ENCODE peak calls at places on chromosome 5, in six cellular contexts. H is neuronal stem cell, V is mesendoderm, O is IMR-90, D is H9, F is H1. M is an unnamed sample.

GRCh38 chr5:79241535-79241979 is 5.6 kb downstream of the JMY start:
- DNase-seq in H (no peak), V (no peak), O (peak), D (no peak), F (no peak), M (no peak)

GRCh38 chr5:98787131-98787719 is 13.8 kb downstream of the RGMB start:
- DNase-seq in H (no peak), V (no peak), O (no peak), D (no peak), F (no peak), M (no peak)

GRCh38 chr5:172115541-172115982 is 72.5 kb downstream of the STK10 start:
- DNase-seq in H (no peak), V (no peak), O (no peak), D (no peak), F (no peak), M (no peak)

GRCh38 chr5:72265032-72265903 is 54.8 kb downstream of the MRPS27 start:
- DNase-seq in H (no peak), V (no peak), O (no peak), D (no peak), F (no peak), M (no peak)

GRCh38 chr5:52007230-52007858 is 624.1 kb downstream of the ISL1 start:
- DNase-seq in H (no peak), V (peak), O (peak), D (peak), F (no peak), M (peak)

GRCh38 chr5:111013011-111013410 is 58.5 kb upstream of the TSLP start:
- DNase-seq in H (no peak), V (no peak), O (peak), D (no peak), F (no peak), M (no peak)

GRCh38 chr5:142143878-142144277 is 35.3 kb downstream of the NDFIP1 start:
- DNase-seq in H (no peak), V (peak), O (peak), D (no peak), F (no peak), M (peak)

GRCh38 chr5:96871022-96871388 is 5.3 kb upstream of the ERAP2 start:
- DNase-seq in H (no peak), V (no peak), O (no peak), D (no peak), F (no peak), M (no peak)

GRCh38 chr5:25646421-25647341 is 1001.9 kb upstream of the CDH10 start:
- DNase-seq in H (no peak), V (no peak), O (no peak), D (no peak), F (no peak), M (no peak)

GRCh38 chr5:153159611-153160010 is 330.9 kb upstream of the GRIA1 start:
- DNase-seq in H (no peak), V (no peak), O (no peak), D (no peak), F (no peak), M (no peak)

GRCh38 chr5:142902188-142902965 is 132.2 kb downstream of the ARHGAP26 start:
- DNase-seq in H (no peak), V (no peak), O (no peak), D (no peak), F (no peak), M (peak)

GRCh38 chr5:127025507-127025906 is 4.9 kb downstream of the MARCHF3 start:
- DNase-seq in H (no peak), V (no peak), O (no peak), D (no peak), F (no peak), M (no peak)

GRCh38 chr5:18771097-18771610 is 1136.9 kb downstream of the TAF11L14 start:
- DNase-seq in H (no peak), V (no peak), O (no peak), D (no peak), F (no peak), M (no peak)

GRCh38 chr5:153610009-153610408 is 119.5 kb downstream of the GRIA1 start:
- DNase-seq in H (no peak), V (no peak), O (no peak), D (no peak), F (no peak), M (no peak)

GRCh38 chr5:140988036-140988997 is 22.0 kb downstream of the PCDHAC2 start:
- DNase-seq in H (no peak), V (peak), O (no peak), D (no peak), F (no peak), M (no peak)

GRCh38 chr5:150175076-150175475 is 8.5 kb downstream of the CDX1 start:
- DNase-seq in H (no peak), V (no peak), O (no peak), D (no peak), F (no peak), M (no peak)

GRCh38 chr5:173234129-173234793 is 745 bp downstream of the NKX2-5 start:
- DNase-seq in H (no peak), V (peak), O (no peak), D (peak), F (peak), M (no peak)
- H3K23ac ChIP-seq in H (no peak), V (no peak), O (no peak), D (no peak), F (no peak), M (no peak)

GRCh38 chr5:179146277-179146676 is 86.1 kb downstream of the ZNF354C start:
- DNase-seq in H (no peak), V (no peak), O (no peak), D (no peak), F (no peak), M (no peak)
- H3K4me2 ChIP-seq in H (no peak), V (no peak), O (no peak), D (no peak), F (no peak), M (no peak)

GRCh38 chr5:132775439-132776076 is 1.5 kb downstream of the SEPTIN8 start:
- DNase-seq in H (no peak), V (no peak), O (no peak), D (no peak), F (no peak), M (peak)

GRCh38 chr5:132776077-132776931 is 735 bp downstream of the SEPTIN8 start:
- DNase-seq in H (no peak), V (peak), O (no peak), D (peak), F (peak), M (peak)

GRCh38 chr5:132778129-132778528 is 1.1 kb upstream of the SEPTIN8 start:
- DNase-seq in H (no peak), V (no peak), O (no peak), D (no peak), F (no peak), M (no peak)

GRCh38 chr5:132777209-132778069 is at the start of gene SEPTIN8:
- DNase-seq in H (peak), V (peak), O (no peak), D (peak), F (peak), M (peak)

GRCh38 chr5:132776932-132777208 is 169 bp downstream of the SEPTIN8 start:
- DNase-seq in H (no peak), V (no peak), O (no peak), D (no peak), F (peak), M (no peak)
- H2BK5ac ChIP-seq in H (peak), V (no peak), O (peak), D (no peak), F (no peak), M (peak)

GRCh38 chr5:134374234-134374633 is 2.9 kb downstream of the UBE2B start:
- DNase-seq in H (no peak), V (no peak), O (no peak), D (no peak), F (no peak), M (peak)

GRCh38 chr5:134370306-134370870 is 981 bp upstream of the UBE2B start:
- DNase-seq in H (no peak), V (no peak), O (no peak), D (no peak), F (no peak), M (no peak)

GRCh38 chr5:134370871-134371833 is at the start of gene UBE2B:
- DNase-seq in H (peak), V (peak), O (peak), D (peak), F (peak), M (peak)

DNA sequence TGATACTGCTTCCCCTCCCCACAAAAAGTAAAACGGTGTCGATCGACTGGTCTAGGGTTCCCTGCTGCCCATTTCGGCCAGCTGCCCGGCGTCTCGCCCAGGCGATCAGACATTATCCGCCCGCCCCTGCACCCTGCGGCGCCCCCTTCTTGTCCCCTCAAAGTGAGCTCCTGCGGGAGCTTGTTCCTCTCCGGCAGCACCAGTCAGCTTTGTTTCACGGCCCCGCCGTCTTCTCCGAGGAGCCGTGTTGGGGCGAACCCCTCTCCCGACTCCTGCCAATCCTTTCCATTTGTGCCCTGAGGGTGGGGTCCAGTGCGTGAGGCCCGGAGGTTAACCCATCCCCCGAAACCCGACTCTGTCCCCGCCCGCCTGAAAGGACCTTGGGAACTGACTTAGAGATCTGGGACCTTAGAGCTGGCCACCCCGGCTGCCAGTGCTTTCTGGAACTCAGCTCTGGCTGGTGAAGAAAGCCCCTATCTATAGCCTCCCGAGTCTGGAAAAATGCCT is 518 bp downstream of the UBE2B start:
- DNase-seq in H (peak), V (peak), O (peak), D (peak), F (peak), M (peak)
- H3K23ac ChIP-seq in H (peak), V (peak), O (peak), D (no peak), F (no peak), M (no peak)

GRCh38 chr5:106675674-106676073 is 995.1 kb downstream of the EFNA5 start:
- DNase-seq in H (no peak), V (no peak), O (peak), D (no peak), F (no peak), M (no peak)

GRCh38 chr5:106680330-106680729 is 990.4 kb downstream of the EFNA5 start:
- DNase-seq in H (no peak), V (no peak), O (no peak), D (no peak), F (no peak), M (no peak)

GRCh38 chr5:106677057-106677456 is 993.7 kb downstream of the EFNA5 start:
- DNase-seq in H (no peak), V (no peak), O (no peak), D (no peak), F (no peak), M (no peak)
- H3K4me2 ChIP-seq in H (no peak), V (no peak), O (no peak), D (no peak), F (no peak), M (no peak)

GRCh38 chr5:14266171-14266570 is 123.0 kb downstream of the TRIO start:
- DNase-seq in H (no peak), V (no peak), O (no peak), D (no peak), F (no peak), M (peak)
- H2BK5ac ChIP-seq in H (no peak), V (no peak), O (peak), D (no peak), F (no peak), M (peak)

GRCh38 chr5:93603711-93604118 is 20.7 kb downstream of the NR2F1 start:
- DNase-seq in H (no peak), V (no peak), O (no peak), D (peak), F (peak), M (no peak)
- H3K23ac ChIP-seq in H (no peak), V (no peak), O (peak), D (no peak), F (no peak), M (no peak)

M was measured in trophoblast cell.